ENCODE peak calls at places on chromosomes 4 and X, in six cellular contexts. X is psoas muscle, Z is colonic mucosa, H is SJSA1, J is sigmoid colon, G is neuronal stem cell. M is an unnamed sample.

GRCh38 chr4:114180481-114180880 is 201.0 kb upstream of the ARSJ start:
- DNase-seq in X (no peak), G (peak; percentile 32), H (peak; percentile 76), J (no peak), Z (peak; percentile 32), M (peak; percentile 81)

GRCh38 chrX:108312938-108313337 is 125.3 kb downstream of the COL4A6 start:
- DNase-seq in X (peak; percentile 79), J (no peak), G (no peak), Z (no peak), H (peak; percentile 37), M (no peak)

GRCh38 chr4:73662709-73663546 is 42.7 kb upstream of the RASSF6 start:
- DNase-seq in H (no peak), G (no peak), J (no peak), X (no peak), Z (no peak), M (no peak)

GRCh38 chr4:5784960-5785611 is 74.1 kb downstream of the EVC start:
- DNase-seq in Z (no peak), J (peak; percentile 63), X (no peak), H (no peak), G (no peak), M (peak; percentile 35)

GRCh38 chr4:85720736-85721135 is 245.8 kb downstream of the ARHGAP24 start:
- DNase-seq in H (no peak), Z (no peak), G (no peak), J (no peak), X (no peak), M (no peak)

GRCh38 chr4:10020871-10021676 is at the start of gene SLC2A9:
- DNase-seq in H (no peak), Z (no peak), G (no peak), J (peak; percentile 74), X (peak; percentile 63), M (no peak)

GRCh38 chr4:170769857-170770256 is 680.1 kb upstream of the AADAT start:
- DNase-seq in H (no peak), J (no peak), G (no peak), X (no peak), Z (no peak), M (no peak)

GRCh38 chrX:31500920-31501319 is 429.1 kb upstream of the FTHL17 start:
- DNase-seq in J (no peak), H (peak; percentile 30), Z (no peak), G (no peak), X (no peak), M (no peak)

GRCh38 chr4:20698820-20699219 is 1.4 kb upstream of the PACRGL start:
- DNase-seq in J (no peak), Z (no peak), H (no peak), G (no peak), X (no peak), M (no peak)

GRCh38 chr4:159649237-159649636 is 546.4 kb downstream of the RAPGEF2 start:
- DNase-seq in Z (no peak), J (no peak), G (no peak), X (no peak), H (no peak), M (no peak)

GRCh38 chr4:8385611-8386010 is 54.9 kb downstream of the ACOX3 start:
- DNase-seq in J (no peak), X (peak; percentile 35), H (no peak), Z (no peak), G (no peak), M (peak; percentile 55)

GRCh38 chrX:136954930-136955329 is 74.4 kb upstream of the RBMX start:
- DNase-seq in J (no peak), Z (no peak), X (no peak), H (no peak), G (no peak), M (no peak)
- H3K9me3 ChIP-seq in J (no peaks in the 10 kb centered on the region), Z (no peaks in the 10 kb centered on the region), X (no peaks in the 10 kb centered on the region), H (no peaks in the 10 kb centered on the region), G (no peaks in the 10 kb centered on the region), M (no peaks in the 10 kb centered on the region)

GRCh38 chrX:54359408-54359807 is 1.6 kb upstream of the WNK3 start:
- DNase-seq in X (no peak), G (no peak), H (no peak), J (no peak), Z (no peak), M (no peak)

GRCh38 chrX:54358424-54359211 is 772 bp upstream of the WNK3 start:
- DNase-seq in H (no peak), G (peak; percentile 91), Z (peak; percentile 32), X (no peak), J (peak; percentile 69), M (peak; percentile 84)

GRCh38 chrX:54352677-54353076 is 5.2 kb downstream of the WNK3 start:
- DNase-seq in Z (no peak), H (no peak), J (no peak), X (no peak), G (no peak), M (no peak)

DNA sequence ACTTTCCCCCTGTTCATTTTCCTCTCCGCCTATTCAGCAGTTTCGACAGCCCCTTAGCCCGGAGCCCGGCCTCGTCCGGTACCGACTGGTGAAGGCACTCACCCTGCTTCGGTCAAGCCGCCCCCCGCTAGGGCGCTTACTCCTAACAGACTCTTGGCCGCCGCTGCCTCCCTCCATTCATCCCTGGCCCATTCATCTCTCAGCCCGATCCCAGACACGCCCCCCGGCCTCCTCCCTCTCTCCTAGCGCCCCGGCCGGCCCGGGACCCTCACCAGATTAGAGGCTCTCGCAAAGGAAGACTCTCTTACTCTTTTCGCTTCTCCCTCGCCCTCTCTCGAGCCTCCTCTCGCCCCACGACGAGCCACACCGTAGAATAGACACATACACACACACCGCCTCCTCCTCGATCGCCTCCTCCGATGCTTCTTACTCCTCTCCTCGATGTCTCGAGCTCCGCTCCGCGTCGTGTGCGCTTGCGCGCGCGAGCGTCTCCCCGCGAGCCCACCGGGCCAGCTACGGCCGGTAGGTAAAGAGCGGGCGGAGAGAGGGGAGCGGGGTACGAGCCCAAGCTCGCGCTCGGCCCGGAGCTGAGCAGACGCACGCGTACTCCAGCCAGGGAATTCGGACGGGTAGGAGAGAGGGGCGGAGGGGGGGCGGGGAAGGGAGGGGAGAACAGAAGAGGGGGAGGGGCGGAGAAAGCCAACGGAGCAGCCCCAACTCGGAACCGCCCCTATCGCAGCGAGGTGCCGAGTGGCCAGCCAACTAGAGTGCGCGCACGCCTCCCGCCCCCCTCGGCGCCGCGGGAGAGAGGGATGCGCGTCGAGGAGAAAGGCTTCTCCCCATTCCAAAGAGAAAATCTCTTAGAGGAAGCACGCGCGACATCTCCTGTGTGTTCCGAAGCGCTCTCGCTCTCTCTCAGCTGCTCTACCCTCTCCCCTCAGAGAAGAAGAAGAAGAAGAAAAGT is at the start of gene WNK3:
- DNase-seq in J (peak; percentile 92), X (peak; percentile 71), Z (peak; percentile 37), H (peak; percentile 45), G (peak; percentile 82), M (peak; percentile 92)
- H3K27ac ChIP-seq in J (peak within 1 kb of the TSS; percentile 68), X (no peak within 1 kb of the TSS), Z (no peak within 1 kb of the TSS), H (no peak within 1 kb of the TSS), G (peak within 1 kb of the TSS; percentile 98), M (peak within 1 kb of the TSS; percentile 71)

GRCh38 chrX:155333701-155334100 is 713 bp downstream of the CLIC2 start:
- DNase-seq in X (no peak), G (no peak), H (no peak), Z (no peak), J (no peak), M (no peak)
- H3K4me3 ChIP-seq in X (peak overlapping the region; percentile 58), G (no peak overlapping the region), H (no peak overlapping the region), Z (no peak overlapping the region), J (peak overlapping the region; percentile 1), M (no peak overlapping the region)

DNA sequence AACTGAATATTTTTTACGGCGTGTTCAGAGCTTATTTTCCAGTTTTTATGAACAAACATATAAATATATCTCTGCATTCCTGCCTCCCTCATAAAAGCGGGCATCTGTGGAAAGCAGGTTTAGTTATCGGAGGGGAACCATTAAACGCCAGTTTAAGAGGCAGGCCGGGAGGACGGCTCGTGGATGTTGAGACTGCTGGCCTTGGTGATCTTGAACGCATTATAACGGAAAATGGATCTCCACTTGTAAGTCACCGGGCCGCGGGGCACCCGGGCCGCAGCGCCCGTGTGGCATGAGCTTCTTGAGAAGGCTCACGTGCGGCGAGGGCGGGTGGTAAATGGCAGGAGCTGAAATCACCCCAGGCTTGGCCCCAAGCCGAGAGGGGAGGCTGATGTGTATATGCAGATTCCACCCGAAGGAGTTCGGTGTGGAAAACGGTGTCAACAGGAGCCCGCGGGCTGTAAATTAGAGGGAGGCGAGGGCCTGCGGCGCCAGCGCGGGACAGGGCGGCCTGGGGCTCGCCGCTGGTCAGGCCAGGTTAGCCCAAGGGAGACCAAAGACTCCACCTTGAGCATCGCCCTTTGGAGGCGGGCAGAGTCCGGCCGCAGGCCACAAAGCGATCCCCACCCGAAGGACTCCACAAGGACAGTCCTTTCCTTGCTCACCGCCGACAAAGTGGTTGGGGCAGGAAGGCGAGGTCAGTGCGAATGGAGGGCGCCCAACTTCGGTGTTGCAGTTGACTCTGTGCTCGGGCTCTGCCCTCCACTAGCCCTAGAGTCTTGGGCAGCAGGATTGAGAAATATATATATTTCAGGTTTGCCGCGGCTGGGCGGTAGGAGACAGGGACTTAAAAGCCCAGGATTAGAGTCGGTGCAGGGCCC is 1.3 kb upstream of the HAND2 start:
- DNase-seq in G (peak; percentile 20), Z (no peak), H (no peak), J (peak; percentile 92), X (peak; percentile 38), M (no peak)
- H3K9me3 ChIP-seq in G (peaks cover 12% of the 10 kb centered on the region), Z (no peaks in the 10 kb centered on the region), H (no peaks in the 10 kb centered on the region), J (no peaks in the 10 kb centered on the region), X (no peaks in the 10 kb centered on the region), M (no peaks in the 10 kb centered on the region)

GRCh38 chr4:71406459-71406963 is 67.7 kb downstream of the SLC4A4 start:
- DNase-seq in X (no peak), Z (no peak), G (no peak), J (no peak), H (no peak), M (no peak)
- H3K27ac ChIP-seq in X (no peak overlapping the region), Z (no peak overlapping the region), G (no peak overlapping the region), J (no peak overlapping the region), H (no peak overlapping the region), M (no peak overlapping the region)

DNA sequence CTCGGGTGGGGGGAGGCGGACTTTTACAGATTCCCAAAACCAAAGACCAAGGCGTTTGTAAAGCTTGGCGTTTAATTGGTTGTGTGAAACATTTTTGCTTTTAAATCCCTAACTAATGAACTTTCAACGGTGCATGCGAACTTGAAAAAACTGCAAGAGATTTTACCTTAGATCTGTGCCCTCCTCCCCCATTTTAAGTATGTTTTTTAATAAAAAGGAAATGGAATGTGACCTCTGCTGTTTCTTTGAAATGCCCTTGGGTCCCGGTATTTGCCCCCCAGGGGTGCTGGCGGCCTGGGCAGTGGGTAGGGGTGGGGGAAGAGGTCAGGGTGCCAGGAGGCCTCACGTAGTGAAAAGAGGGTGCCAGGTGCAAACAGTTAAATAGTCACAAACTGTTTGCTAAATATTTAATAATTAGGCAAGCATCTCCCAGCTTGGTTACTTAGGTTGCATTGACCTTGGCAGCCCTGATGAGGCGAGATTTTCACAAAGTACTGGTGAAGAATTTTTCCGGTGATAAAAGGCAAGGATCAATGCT is 209.8 kb downstream of the NWD2 start:
- DNase-seq in H (no peak), G (no peak), X (no peak), J (no peak), Z (no peak), M (no peak)
- H3K4me3 ChIP-seq in H (no peak overlapping the region), G (peak overlapping the region; percentile 12), X (peak overlapping the region; percentile 67), J (no peak overlapping the region), Z (peak overlapping the region; percentile 57), M (peak overlapping the region; percentile 75)

GRCh38 chrX:52594658-52595057 is 60.0 kb downstream of the SSX7 start:
- DNase-seq in G (no peak), H (no peak), Z (no peak), X (no peak), J (no peak), M (no peak)
- H3K9me3 ChIP-seq in G (no peaks in the 10 kb centered on the region), H (no peaks in the 10 kb centered on the region), Z (no peaks in the 10 kb centered on the region), X (no peaks in the 10 kb centered on the region), J (no peaks in the 10 kb centered on the region), M (no peaks in the 10 kb centered on the region)

GRCh38 chrX:40154229-40154852 is 56.6 kb upstream of the BCOR start:
- DNase-seq in H (no peak), X (peak; percentile 74), J (peak; percentile 71), G (no peak), Z (peak; percentile 25), M (peak; percentile 76)
- H3K27ac ChIP-seq in H (no peak overlapping the region), X (peak overlapping the region; percentile 74), J (peak overlapping the region; percentile 76), G (peak overlapping the region; percentile 46), Z (no peak overlapping the region), M (no peak overlapping the region)

M was measured in kidney.